ENCODE peak calls at places on chromosomes 3 and 15, in nine cellular contexts. W is dorsolateral prefrontal cortex; B is transverse colon; O is left lung; L is tibial nerve; S is Peyer's patch; D is body of pancreas; F is sigmoid colon; R is CD8-positive, alpha-beta T cell. U is an unnamed sample. For H3K27me3, the result is how much of the 10 kb centered on the place peaks cover.

GRCh38 chr3:3101660-3102458 is 8.3 kb downstream of the IL5RA start:
- DNase-seq in W (no peak), B (no peak), O (no peak), L (no peak), S (no peak), D (no peak), F (no peak), R (no peak), U (no peak)

GRCh38 chr3:148083501-148084267 is 614.0 kb upstream of the AGTR1 start:
- DNase-seq in W (no peak), B (no peak), O (no peak), L (no peak), S (no peak), D (no peak), F (no peak), R (no peak), U (no peak)

GRCh38 chr15:45794304-45794703 is 159.5 kb downstream of the SQOR start:
- DNase-seq in W (no peak), B (no peak), O (no peak), L (no peak), S (no peak), D (no peak), F (no peak), R (no peak), U (no peak)

GRCh38 chr15:79381593-79381992 is 50.5 kb upstream of the MINAR1 start:
- DNase-seq in W (no peak), B (no peak), O (no peak), L (no peak), S (no peak), D (no peak), F (no peak), R (no peak), U (no peak)

GRCh38 chr3:106913111-106913698 is 464.0 kb upstream of the CCDC54 start:
- DNase-seq in W (no peak), B (no peak), O (no peak), L (no peak), S (no peak), D (no peak), F (no peak), R (no peak), U (no peak)

GRCh38 chr3:133994166-133994910 is 35.4 kb downstream of the SLCO2A1 start:
- DNase-seq in W (no peak), B (no peak), O (no peak), L (no peak), S (no peak), D (no peak), F (peak), R (no peak), U (peak)

GRCh38 chr3:137709011-137709601 is 55.0 kb upstream of the SOX14 start:
- DNase-seq in W (no peak), B (no peak), O (no peak), L (no peak), S (no peak), D (peak), F (no peak), R (no peak), U (no peak)

GRCh38 chr3:113232367-113232766 is 21.0 kb downstream of the BOC start:
- DNase-seq in W (no peak), B (no peak), O (no peak), L (no peak), S (no peak), D (no peak), F (no peak), R (no peak), U (no peak)

GRCh38 chr3:85780806-85781205 is 822.0 kb downstream of the CADM2 start:
- DNase-seq in W (peak), B (no peak), O (no peak), L (no peak), S (no peak), D (no peak), F (no peak), R (no peak), U (no peak)

GRCh38 chr15:79195239-79195638 is 87.3 kb upstream of the ANKRD34C start:
- DNase-seq in W (no peak), B (no peak), O (no peak), L (no peak), S (peak), D (no peak), F (no peak), R (no peak), U (no peak)

GRCh38 chr3:10041034-10041433 is 14.8 kb downstream of the FANCD2 start:
- DNase-seq in W (no peak), B (no peak), O (no peak), L (no peak), S (no peak), D (no peak), F (no peak), R (no peak), U (no peak)

GRCh38 chr3:157067114-157067513 is 92.8 kb downstream of the CCNL1 start:
- DNase-seq in W (no peak), B (peak), O (no peak), L (no peak), S (peak), D (no peak), F (no peak), R (no peak), U (no peak)

GRCh38 chr15:101179341-101180153 is 72.3 kb downstream of the CHSY1 start:
- DNase-seq in W (peak), B (no peak), O (no peak), L (no peak), S (no peak), D (no peak), F (no peak), R (no peak), U (no peak)

GRCh38 chr15:55407631-55407948 is 569 bp downstream of the CCPG1 start:
- DNase-seq in W (no peak), B (no peak), O (no peak), L (peak), S (no peak), D (no peak), F (no peak), R (no peak), U (peak)

GRCh38 chr15:65996901-65997300 is 127.6 kb downstream of the RAB11A start:
- DNase-seq in W (no peak), B (no peak), O (no peak), L (no peak), S (no peak), D (no peak), F (no peak), R (no peak), U (no peak)
- H3K27me3 ChIP-seq in W (under half), B (under half), O (half or more), L (under half), S (under half), D (under half), F (under half), R (under half), U (under half)

DNA sequence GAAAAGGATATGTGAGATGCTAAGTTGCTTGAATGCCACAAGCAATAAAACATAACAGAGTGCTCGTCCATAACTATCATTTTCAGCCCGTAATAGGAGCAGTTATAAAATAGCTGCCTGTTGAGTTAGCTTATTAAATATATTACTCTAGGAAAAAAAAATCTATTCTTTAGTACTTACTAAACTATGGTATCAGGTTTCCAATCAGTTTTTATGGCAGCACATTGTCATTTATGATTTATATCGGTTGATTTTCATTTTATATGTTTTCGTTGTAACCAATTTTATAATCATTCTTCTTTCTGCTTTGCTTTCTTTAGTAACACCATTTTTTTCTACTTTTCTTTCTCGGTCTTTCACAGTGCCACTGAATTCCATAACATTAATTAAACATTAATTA is 51.9 kb downstream of the SEMA6D start:
- DNase-seq in W (no peak), B (no peak), O (no peak), L (no peak), S (no peak), D (no peak), F (no peak), R (no peak), U (no peak)
- H3K4me3 ChIP-seq in W (no peak), B (no peak), O (no peak), L (no peak), S (no peak), D (no peak), F (no peak), R (no peak), U (no peak)

GRCh38 chr3:122183521-122183892 is at the start of gene CASR:
- DNase-seq in W (no peak), B (peak), O (no peak), L (no peak), S (no peak), D (peak), F (no peak), R (no peak), U (no peak)

GRCh38 chr3:122183893-122184590 is 574 bp downstream of the CASR start:
- DNase-seq in W (no peak), B (no peak), O (no peak), L (no peak), S (no peak), D (peak), F (no peak), R (no peak), U (peak)

GRCh38 chr3:122188758-122189157 is 5.3 kb downstream of the CASR start:
- DNase-seq in W (no peak), B (no peak), O (no peak), L (no peak), S (no peak), D (no peak), F (no peak), R (no peak), U (no peak)

GRCh38 chr3:122184591-122184929 is 1.1 kb downstream of the CASR start:
- DNase-seq in W (no peak), B (no peak), O (no peak), L (no peak), S (no peak), D (no peak), F (no peak), R (no peak), U (no peak)

DNA sequence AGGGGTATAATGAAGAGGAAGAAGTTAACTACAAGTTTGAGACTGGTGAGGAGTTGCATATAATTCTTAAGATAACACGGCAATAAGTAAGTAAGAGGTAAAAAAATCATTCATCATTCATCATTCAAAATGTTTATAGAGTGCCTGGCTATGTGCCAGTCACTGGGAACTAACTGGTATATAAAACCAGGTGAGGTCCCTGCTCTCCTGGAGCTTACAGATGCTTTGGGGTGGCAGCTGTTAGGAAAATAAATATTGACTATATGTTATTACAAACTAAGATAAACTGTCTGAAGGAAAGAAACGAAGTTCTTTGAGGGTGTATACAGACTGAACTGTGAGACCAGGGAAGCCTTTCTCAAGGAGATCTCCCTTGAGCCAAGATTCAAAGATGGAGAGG is 2.9 kb downstream of the CASR start:
- DNase-seq in W (no peak), B (peak), O (no peak), L (no peak), S (no peak), D (peak), F (no peak), R (no peak), U (no peak)
- H3K27me3 ChIP-seq in W (under half), B (under half), O (half or more), L (under half), S (under half), D (under half), F (under half), R (under half), U (under half)

GRCh38 chr3:195916991-195917390 is 8.6 kb upstream of the TNK2 start:
- DNase-seq in W (no peak), B (no peak), O (no peak), L (no peak), S (peak), D (no peak), F (no peak), R (no peak), U (peak)

GRCh38 chr3:195911946-195912270 is 3.6 kb upstream of the TNK2 start:
- DNase-seq in W (no peak), B (no peak), O (peak), L (no peak), S (no peak), D (no peak), F (peak), R (no peak), U (peak)

GRCh38 chr3:195916291-195916690 is 7.9 kb upstream of the TNK2 start:
- DNase-seq in W (no peak), B (no peak), O (no peak), L (no peak), S (peak), D (no peak), F (no peak), R (no peak), U (peak)

GRCh38 chr3:195913382-195913781 is 5.0 kb upstream of the TNK2 start:
- DNase-seq in W (no peak), B (no peak), O (no peak), L (no peak), S (peak), D (no peak), F (no peak), R (no peak), U (peak)

DNA sequence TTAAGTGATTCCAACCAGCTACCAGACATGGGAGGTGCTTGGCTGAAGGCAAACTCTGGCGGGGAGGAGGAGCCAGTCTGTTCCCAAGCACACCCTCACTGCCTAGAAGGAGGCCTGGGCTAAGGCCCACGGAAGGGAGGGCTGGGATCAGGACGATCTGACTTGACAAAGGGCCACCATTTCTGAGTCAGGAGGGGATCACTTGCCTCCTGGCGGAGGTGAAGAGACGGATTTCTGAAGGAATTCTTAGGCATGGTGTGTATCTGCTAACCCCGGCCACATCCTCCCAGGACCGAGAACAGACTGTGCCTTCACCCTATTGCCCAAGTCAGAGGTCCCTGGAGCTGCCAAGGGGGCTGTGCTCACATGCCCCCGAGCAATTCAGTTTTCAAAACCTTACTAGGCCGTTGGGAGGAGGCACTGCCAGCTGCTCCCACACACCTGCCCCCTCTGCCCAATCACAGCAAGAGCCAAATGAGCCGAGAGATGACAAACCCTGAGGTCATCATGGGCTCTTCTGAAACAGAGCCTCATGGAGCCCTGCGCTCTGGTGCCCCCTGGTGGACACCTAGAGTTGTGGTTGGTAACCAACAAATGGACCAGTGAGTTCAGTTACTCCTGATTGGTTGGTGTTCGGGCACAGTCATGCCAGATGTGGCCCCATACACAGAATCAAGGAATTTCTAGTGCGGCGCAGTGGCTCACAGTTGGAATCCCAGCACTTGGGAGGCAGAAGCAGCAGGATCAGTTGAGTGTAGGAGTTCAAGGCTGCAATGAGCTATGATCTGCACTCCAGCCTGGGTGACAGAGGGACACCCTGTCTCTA is 6.5 kb upstream of the TNK2 start:
- DNase-seq in W (peak), B (peak), O (peak), L (peak), S (peak), D (peak), F (peak), R (peak), U (peak)
- H3K4me3 ChIP-seq in W (no peak), B (no peak), O (no peak), L (peak), S (no peak), D (no peak), F (no peak), R (no peak), U (no peak)

U was measured in aorta.